ENCODE peak calls at places on chromosome 15, in four cellular contexts. One of them, this sample, is unnamed.

GRCh38 chr15:93495799-93496637 is 407.0 kb upstream of the RGMA start:
- DNase-seq in GM13976: no peak
- DNase-seq in DND-41: no peak
- DNase-seq in osteoblast: no peak
- DNase-seq in this sample: no peak

GRCh38 chr15:40238927-40239591 is at the start of gene PAK6:
- DNase-seq in DND-41: no peak
- DNase-seq in osteoblast: peak
- DNase-seq in GM13976: peak
- DNase-seq in this sample: no peak

GRCh38 chr15:100254694-100255093 is 87.1 kb downstream of the ADAMTS17 start:
- DNase-seq in osteoblast: no peak
- DNase-seq in GM13976: no peak
- DNase-seq in DND-41: no peak
- DNase-seq in this sample: no peak

GRCh38 chr15:40006646-40007045 is 32.3 kb downstream of the SRP14 start:
- DNase-seq in osteoblast: peak
- DNase-seq in GM13976: no peak
- DNase-seq in DND-41: no peak
- DNase-seq in this sample: no peak

GRCh38 chr15:64774556-64775523 is 549 bp downstream of the RBPMS2 start:
- DNase-seq in GM13976: no peak
- DNase-seq in DND-41: peak
- DNase-seq in osteoblast: peak
- DNase-seq in this sample: no peak

GRCh38 chr15:82810061-82810862 is 834 bp downstream of the WHAMM start:
- DNase-seq in GM13976: no peak
- DNase-seq in DND-41: peak
- DNase-seq in osteoblast: peak
- DNase-seq in this sample: peak

GRCh38 chr15:56964182-56964581 is 45.7 kb downstream of the TCF12 start:
- DNase-seq in GM13976: no peak
- DNase-seq in DND-41: no peak
- DNase-seq in osteoblast: no peak
- DNase-seq in this sample: no peak

GRCh38 chr15:31256385-31257265 is 70.0 kb upstream of the KLF13 start:
- DNase-seq in osteoblast: peak
- DNase-seq in DND-41: no peak
- DNase-seq in GM13976: no peak
- DNase-seq in this sample: no peak

GRCh38 chr15:87144775-87145174 is 1065.1 kb downstream of the AGBL1 start:
- DNase-seq in GM13976: no peak
- DNase-seq in DND-41: no peak
- DNase-seq in osteoblast: no peak
- DNase-seq in this sample: no peak

GRCh38 chr15:94026458-94026967 is 204.8 kb upstream of the MCTP2 start:
- DNase-seq in GM13976: no peak
- DNase-seq in osteoblast: no peak
- DNase-seq in DND-41: no peak
- DNase-seq in this sample: no peak

GRCh38 chr15:94412979-94413741 is 181.8 kb downstream of the MCTP2 start:
- DNase-seq in osteoblast: no peak
- DNase-seq in GM13976: no peak
- DNase-seq in DND-41: no peak
- DNase-seq in this sample: no peak

GRCh38 chr15:35319354-35319753 is 226.6 kb downstream of the DPH6 start:
- DNase-seq in DND-41: no peak
- DNase-seq in osteoblast: no peak
- DNase-seq in GM13976: no peak
- DNase-seq in this sample: no peak

GRCh38 chr15:100008258-100008657 is 275.0 kb upstream of the LYSMD4 start:
- DNase-seq in osteoblast: no peak
- DNase-seq in DND-41: no peak
- DNase-seq in GM13976: no peak
- DNase-seq in this sample: no peak

GRCh38 chr15:63234479-63234878 is 42.9 kb upstream of the APH1B start:
- DNase-seq in osteoblast: no peak
- DNase-seq in DND-41: no peak
- DNase-seq in GM13976: no peak
- DNase-seq in this sample: no peak

GRCh38 chr15:47066386-47066785 is 650.9 kb upstream of the SEMA6D start:
- DNase-seq in osteoblast: no peak
- DNase-seq in DND-41: no peak
- DNase-seq in GM13976: no peak
- DNase-seq in this sample: no peak

GRCh38 chr15:69074843-69075224 is 60.3 kb downstream of the NOX5 start:
- DNase-seq in osteoblast: peak
- DNase-seq in GM13976: no peak
- DNase-seq in DND-41: no peak
- DNase-seq in this sample: no peak

GRCh38 chr15:51547656-51548055 is 74.9 kb downstream of the DMXL2 start:
- DNase-seq in GM13976: no peak
- DNase-seq in osteoblast: no peak
- DNase-seq in DND-41: no peak
- DNase-seq in this sample: no peak

GRCh38 chr15:57364282-57365007 is 11.9 kb upstream of the CGNL1 start:
- DNase-seq in GM13976: no peak
- DNase-seq in osteoblast: peak
- DNase-seq in DND-41: no peak
- DNase-seq in this sample: no peak

GRCh38 chr15:100330221-100330620 is 11.6 kb downstream of the ADAMTS17 start:
- DNase-seq in osteoblast: no peak
- DNase-seq in DND-41: peak
- DNase-seq in GM13976: no peak
- DNase-seq in this sample: no peak

GRCh38 chr15:56038015-56038414 is 44.6 kb upstream of the NEDD4 start:
- DNase-seq in GM13976: no peak
- DNase-seq in DND-41: no peak
- DNase-seq in osteoblast: peak
- DNase-seq in this sample: no peak

GRCh38 chr15:100726070-100726420 is 123.7 kb downstream of the ASB7 start:
- DNase-seq in GM13976: peak
- DNase-seq in DND-41: no peak
- DNase-seq in osteoblast: no peak
- DNase-seq in this sample: no peak

GRCh38 chr15:85333132-85333831 is 47.1 kb upstream of the AKAP13 start:
- DNase-seq in GM13976: no peak
- DNase-seq in DND-41: no peak
- DNase-seq in osteoblast: peak
- DNase-seq in this sample: no peak
- TF ChIP-seq CTCF in GM13976: no peak
- TF ChIP-seq CTCF in DND-41: no peak
- TF ChIP-seq CTCF in osteoblast: no peak
- TF ChIP-seq CTCF in this sample: no peak

GRCh38 chr15:42097018-42097417 is 2.7 kb upstream of the PLA2G4D start:
- DNase-seq in GM13976: no peak
- DNase-seq in osteoblast: no peak
- DNase-seq in DND-41: no peak
- DNase-seq in this sample: no peak

GRCh38 chr15:42092666-42093445 is 1.5 kb downstream of the PLA2G4D start:
- DNase-seq in GM13976: no peak
- DNase-seq in osteoblast: no peak
- DNase-seq in DND-41: no peak
- DNase-seq in this sample: no peak

GRCh38 chr15:42093966-42094365 is 396 bp downstream of the PLA2G4D start:
- DNase-seq in DND-41: no peak
- DNase-seq in GM13976: no peak
- DNase-seq in osteoblast: no peak
- DNase-seq in this sample: no peak

GRCh38 chr15:42091753-42092665 is 2.4 kb downstream of the PLA2G4D start:
- DNase-seq in osteoblast: no peak
- DNase-seq in GM13976: no peak
- DNase-seq in DND-41: no peak
- DNase-seq in this sample: no peak

GRCh38 chr15:42094512-42094963 is at the start of gene PLA2G4D:
- DNase-seq in osteoblast: no peak
- DNase-seq in GM13976: no peak
- DNase-seq in DND-41: no peak
- DNase-seq in this sample: no peak
- TF ChIP-seq CTCF in osteoblast: no peak
- TF ChIP-seq CTCF in GM13976: no peak
- TF ChIP-seq CTCF in DND-41: no peak
- TF ChIP-seq CTCF in this sample: no peak

GRCh38 chr15:53974813-53975212 is 3.4 kb upstream of the UNC13C start:
- DNase-seq in GM13976: no peak
- DNase-seq in DND-41: no peak
- DNase-seq in osteoblast: no peak
- DNase-seq in this sample: no peak

GRCh38 chr15:53974121-53974520 is 4.1 kb upstream of the UNC13C start:
- DNase-seq in GM13976: no peak
- DNase-seq in osteoblast: no peak
- DNase-seq in DND-41: no peak
- DNase-seq in this sample: no peak

GRCh38 chr15:53979051-53979788 is 979 bp downstream of the UNC13C start:
- DNase-seq in DND-41: no peak
- DNase-seq in GM13976: no peak
- DNase-seq in osteoblast: peak
- DNase-seq in this sample: no peak

GRCh38 chr15:53978248-53978906 is at the start of gene UNC13C:
- DNase-seq in osteoblast: no peak
- DNase-seq in GM13976: no peak
- DNase-seq in DND-41: no peak
- DNase-seq in this sample: no peak

DNA sequence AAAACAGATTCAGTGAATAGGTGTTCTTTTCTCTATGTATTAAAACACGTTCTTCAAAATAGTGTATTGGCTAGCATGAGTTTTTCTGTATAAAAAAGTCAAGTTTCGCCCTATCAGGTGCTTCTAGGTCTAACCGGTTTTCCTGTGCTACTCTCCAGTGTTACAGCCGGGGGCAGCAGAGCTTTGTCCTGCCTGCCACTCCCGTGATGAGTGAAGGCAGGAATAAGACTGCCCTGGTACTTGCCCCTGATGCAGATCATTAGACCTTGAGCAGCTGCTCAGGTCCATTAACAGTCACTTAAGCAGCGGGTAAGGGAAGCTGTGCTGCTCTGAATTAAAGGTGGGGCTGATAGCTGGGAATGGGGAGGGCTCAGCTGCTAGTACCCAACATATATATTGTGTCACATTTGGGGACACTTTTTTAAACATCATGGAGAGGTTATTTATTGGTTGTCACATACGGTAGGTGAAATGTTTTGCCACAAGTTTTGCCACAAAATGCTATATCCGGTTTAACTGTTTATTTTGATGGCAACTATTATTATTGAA is 1.3 kb upstream of the UNC13C start:
- DNase-seq in GM13976: no peak
- DNase-seq in osteoblast: no peak
- DNase-seq in DND-41: no peak
- DNase-seq in this sample: no peak
- TF ChIP-seq CTCF in GM13976: no peak
- TF ChIP-seq CTCF in osteoblast: no peak
- TF ChIP-seq CTCF in DND-41: no peak
- TF ChIP-seq CTCF in this sample: no peak

GRCh38 chr15:74838117-74838516 is 4.8 kb downstream of the ULK3 start:
- DNase-seq in GM13976: no peak
- DNase-seq in osteoblast: peak
- DNase-seq in DND-41: no peak
- DNase-seq in this sample: no peak

GRCh38 chr15:74838746-74839525 is 4.0 kb downstream of the ULK3 start:
- DNase-seq in DND-41: no peak
- DNase-seq in GM13976: no peak
- DNase-seq in osteoblast: peak
- DNase-seq in this sample: no peak

GRCh38 chr15:74841761-74842385 is 1.1 kb downstream of the ULK3 start:
- DNase-seq in osteoblast: peak
- DNase-seq in DND-41: no peak
- DNase-seq in GM13976: no peak
- DNase-seq in this sample: no peak

GRCh38 chr15:74840851-74841760 is 1.9 kb downstream of the ULK3 start:
- DNase-seq in osteoblast: peak
- DNase-seq in DND-41: no peak
- DNase-seq in GM13976: no peak
- DNase-seq in this sample: no peak

DNA sequence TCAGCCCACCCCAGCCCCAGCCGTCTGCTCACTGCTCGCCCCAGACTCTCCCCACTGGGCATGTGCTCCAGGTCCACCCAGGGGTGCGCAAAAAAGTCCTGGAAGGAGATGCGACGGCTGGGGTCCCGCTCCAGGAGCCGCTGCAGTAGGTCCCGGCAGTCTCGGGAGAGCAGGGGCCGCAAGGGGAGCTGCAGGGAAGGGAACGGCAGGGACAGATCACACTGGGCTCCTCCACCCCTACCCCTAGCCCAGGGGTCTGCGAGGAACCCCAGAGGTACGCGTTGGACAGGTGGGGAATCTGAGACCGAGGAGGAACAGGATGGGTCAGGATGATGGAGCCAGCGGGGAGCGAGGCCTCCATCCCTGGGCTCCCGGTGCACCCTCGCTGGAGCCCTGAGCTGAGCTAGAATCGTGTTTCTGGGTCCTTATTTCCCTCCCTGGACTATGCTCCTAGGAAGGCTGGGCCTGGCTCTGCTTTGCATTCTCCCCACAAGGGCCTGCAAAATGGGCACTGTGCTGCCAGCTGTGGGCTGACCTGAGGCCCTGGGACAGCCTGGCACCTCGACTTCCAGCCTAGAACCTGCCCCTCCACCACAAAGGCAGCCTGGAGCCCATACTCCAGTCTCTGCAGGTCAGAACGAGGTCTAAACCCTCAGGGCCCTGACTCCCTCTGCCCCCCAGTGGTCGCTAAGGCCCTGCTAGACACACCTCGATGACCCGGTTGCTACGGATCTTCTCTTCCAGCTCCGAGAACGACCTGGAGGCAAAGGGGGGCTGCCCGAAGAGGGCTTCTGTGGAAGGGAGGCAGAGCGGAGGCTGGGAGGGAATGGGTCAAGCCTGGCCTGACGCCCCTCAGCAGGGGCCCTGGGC is 3.2 kb downstream of the ULK3 start:
- DNase-seq in DND-41: no peak
- DNase-seq in GM13976: no peak
- DNase-seq in osteoblast: peak
- DNase-seq in this sample: peak
- TF ChIP-seq CTCF in DND-41: peak
- TF ChIP-seq CTCF in GM13976: no peak
- TF ChIP-seq CTCF in osteoblast: no peak
- TF ChIP-seq CTCF in this sample: no peak